ENCODE peak calls at places on chromosomes 2 and 18, in four cellular contexts. C is A549, Z is IMR-90, B is fibroblast of lung. X is an unnamed sample. For H3K4me1, the result is how much of the 10 kb centered on the place peaks cover.

GRCh38 chr2:231919341-231920035 is 6.7 kb downstream of the NPPC start:
- DNase-seq in C (no peak), Z (no peak), B (no peak), X (no peak)

GRCh38 chr2:218343591-218343990 is 13.1 kb upstream of the CATIP start:
- DNase-seq in C (no peak), Z (peak), B (peak), X (no peak)

GRCh38 chr18:48662021-48662661 is 123.3 kb downstream of the CTIF start:
- DNase-seq in C (peak), Z (peak), B (peak), X (no peak)

GRCh38 chr18:79068299-79068945 is 772 bp upstream of the ATP9B start:
- DNase-seq in C (no peak), Z (no peak), B (peak), X (peak)

GRCh38 chr2:38116762-38117161 is 40.8 kb upstream of the CYP1B1 start:
- DNase-seq in C (peak), Z (peak), B (peak), X (no peak)

GRCh38 chr18:6781846-6782245 is 52.3 kb downstream of the ARHGAP28 start:
- DNase-seq in C (no peak), Z (peak), B (peak), X (no peak)

GRCh38 chr2:60677376-60677775 is 78.7 kb upstream of the PAPOLG start:
- DNase-seq in C (no peak), Z (no peak), B (no peak), X (no peak)

GRCh38 chr2:75432761-75433361 is 127.9 kb downstream of the EVA1A start:
- DNase-seq in C (no peak), Z (peak), B (no peak), X (peak)

GRCh38 chr2:104836253-104836652 is 17.7 kb upstream of the POU3F3 start:
- DNase-seq in C (no peak), Z (no peak), B (no peak), X (no peak)

GRCh38 chr2:54891901-54892300 is 158.3 kb downstream of the RTN4 start:
- DNase-seq in C (no peak), Z (peak), B (no peak), X (no peak)

GRCh38 chr18:12009581-12010140 is 28.4 kb downstream of the IMPA2 start:
- DNase-seq in C (no peak), Z (no peak), B (no peak), X (no peak)

GRCh38 chr2:11177871-11178598 is 22.8 kb downstream of the SLC66A3 start:
- DNase-seq in C (no peak), Z (peak), B (peak), X (no peak)

GRCh38 chr18:32714571-32715148 is 58.2 kb downstream of the KLHL14 start:
- DNase-seq in C (peak), Z (peak), B (peak), X (peak)

GRCh38 chr2:201628545-201628944 is 14.8 kb downstream of the TMEM237 start:
- DNase-seq in C (no peak), Z (peak), B (no peak), X (no peak)

GRCh38 chr2:236656166-236656565 is 86.5 kb downstream of the ACKR3 start:
- DNase-seq in C (no peak), Z (no peak), B (no peak), X (no peak)

GRCh38 chr2:8544786-8545631 is 136.8 kb upstream of the ID2 start:
- DNase-seq in C (peak), Z (peak), B (peak), X (peak)

GRCh38 chr2:224099846-224100643 is 61.0 kb upstream of the SERPINE2 start:
- DNase-seq in C (no peak), Z (no peak), B (no peak), X (no peak)

GRCh38 chr2:12948963-12949353 is 232.2 kb downstream of the TRIB2 start:
- DNase-seq in C (no peak), Z (no peak), B (no peak), X (no peak)

GRCh38 chr18:77181950-77182707 is 49.5 kb upstream of the MBP start:
- DNase-seq in C (no peak), Z (no peak), B (no peak), X (no peak)

GRCh38 chr2:119408221-119408619 is 23.4 kb upstream of the TMEM37 start:
- DNase-seq in C (no peak), Z (no peak), B (no peak), X (no peak)

GRCh38 chr2:235070063-235070706 is 118.4 kb downstream of the SH3BP4 start:
- DNase-seq in C (no peak), Z (no peak), B (no peak), X (no peak)

GRCh38 chr2:61328707-61329251 is 142.1 kb downstream of the USP34 start:
- DNase-seq in C (peak), Z (peak), B (no peak), X (no peak)

GRCh38 chr18:31739651-31740050 is 21.0 kb downstream of the SLC25A52 start:
- DNase-seq in C (no peak), Z (no peak), B (no peak), X (no peak)

GRCh38 chr18:25233582-25234362 is 118.2 kb downstream of the ZNF521 start:
- DNase-seq in C (no peak), Z (peak), B (peak), X (no peak)

GRCh38 chr18:27921904-27922541 is 254.9 kb downstream of the CDH2 start:
- DNase-seq in C (peak), Z (peak), B (peak), X (no peak)

GRCh38 chr2:56357655-56358295 is 174.0 kb downstream of the CCDC85A start:
- DNase-seq in C (no peak), Z (peak), B (no peak), X (no peak)

DNA sequence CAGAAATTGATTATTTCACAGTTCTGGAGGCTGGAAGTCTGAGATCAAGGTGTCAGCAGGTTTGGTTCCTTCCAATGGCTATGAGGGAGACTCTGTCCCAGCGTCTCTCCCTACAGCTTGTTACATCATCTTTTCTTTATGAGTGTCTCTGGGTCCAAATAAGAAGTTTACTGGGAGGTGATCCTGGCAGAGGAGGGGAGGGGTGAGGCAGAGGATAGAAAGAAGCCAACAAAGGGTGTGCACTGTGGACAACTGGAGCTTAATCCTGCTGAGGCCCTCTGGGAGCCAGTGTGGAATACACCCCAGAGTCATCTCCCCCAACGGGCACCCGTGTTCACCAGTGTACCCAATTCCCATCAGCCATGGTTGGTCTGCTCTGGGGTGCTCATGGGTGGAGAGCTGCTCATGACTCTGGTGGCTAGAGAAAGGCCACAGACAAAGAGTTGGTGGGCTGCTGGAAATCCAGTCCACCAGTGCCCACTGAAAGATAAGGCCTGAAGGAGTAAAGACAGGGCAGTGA is 57.5 kb upstream of the CTLA4 start:
- DNase-seq in C (no peak), Z (no peak), B (no peak), X (no peak)
- H3K4me2 ChIP-seq in C (no peak), Z (no peak), B (no peak), X (no peak)

GRCh38 chr2:237714690-237715458 is 83.7 kb upstream of the RBM44 start:
- DNase-seq in C (no peak), Z (peak), B (no peak), X (no peak)

GRCh38 chr2:237718277-237718634 is 80.3 kb upstream of the RBM44 start:
- DNase-seq in C (no peak), Z (no peak), B (no peak), X (no peak)

GRCh38 chr2:237715459-237715947 is 83.1 kb upstream of the RBM44 start:
- DNase-seq in C (no peak), Z (no peak), B (no peak), X (no peak)

GRCh38 chr2:237720444-237720843 is 78.1 kb upstream of the RBM44 start:
- DNase-seq in C (no peak), Z (no peak), B (no peak), X (no peak)

GRCh38 chr2:237717366-237718276 is 81.0 kb upstream of the RBM44 start:
- DNase-seq in C (no peak), Z (no peak), B (no peak), X (no peak)
- H3K4me1 ChIP-seq in C (under half), Z (under half), B (under half), X (under half)

GRCh38 chr2:121478996-121479735 is 51.5 kb upstream of the RNU4ATAC start:
- DNase-seq in C (no peak), Z (peak), B (peak), X (no peak)
- H3K4me2 ChIP-seq in C (no peak), Z (no peak), B (peak), X (no peak)

GRCh38 chr2:39512434-39512935 is 75.4 kb upstream of the MAP4K3 start:
- DNase-seq in C (no peak), Z (no peak), B (no peak), X (no peak)
- H3K4me1 ChIP-seq in C (under half), Z (under half), B (half or more), X (under half)

DNA sequence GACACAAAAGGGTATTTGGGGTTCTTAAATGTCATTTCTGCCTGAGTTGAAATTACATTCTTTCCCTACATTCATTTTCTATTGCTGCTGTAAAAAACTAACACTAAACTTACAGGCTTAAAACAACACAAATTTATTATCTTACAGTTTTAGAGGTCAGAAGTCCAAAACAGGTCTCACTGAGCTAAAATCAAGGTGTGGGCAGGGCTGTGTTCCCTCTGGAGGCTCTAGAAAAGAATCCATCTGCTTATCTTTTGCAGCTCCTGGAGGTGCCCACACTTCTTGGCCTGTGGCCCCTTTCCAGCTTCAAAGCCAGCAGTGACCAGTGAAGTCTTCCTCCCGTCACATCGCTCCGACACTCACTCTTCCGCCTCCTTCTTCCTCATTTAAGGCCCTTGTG is 23.2 kb upstream of the SLC1A4 start:
- DNase-seq in C (no peak), Z (no peak), B (no peak), X (no peak)
- H3K4me2 ChIP-seq in C (no peak), Z (no peak), B (no peak), X (no peak)

DNA sequence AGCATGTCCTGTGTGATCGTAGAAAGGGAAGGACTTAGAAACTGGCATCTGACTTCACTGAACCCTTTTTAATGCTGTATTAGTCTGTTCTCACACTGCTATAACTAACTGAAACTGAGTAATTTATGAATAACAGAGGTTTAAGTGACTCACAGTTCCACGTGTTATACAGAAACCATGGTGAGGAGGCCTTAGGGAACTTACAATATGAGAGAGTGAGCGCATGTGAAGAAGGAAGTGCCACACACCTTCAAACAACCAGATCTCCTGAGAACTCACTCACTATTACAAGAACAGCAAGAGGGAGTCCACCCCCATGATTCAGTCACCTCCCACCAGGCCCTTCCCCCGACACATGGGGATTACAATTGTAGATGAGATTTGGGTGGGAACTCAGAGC is 811.3 kb downstream of the CPS1 start:
- DNase-seq in C (no peak), Z (no peak), B (no peak), X (no peak)
- H3K4me1 ChIP-seq in C (under half), Z (under half), B (under half), X (under half)

GRCh38 chr2:64899081-64899865 is 89.9 kb upstream of the SLC1A4 start:
- DNase-seq in C (no peak), Z (no peak), B (no peak), X (no peak)
- H3K4me2 ChIP-seq in C (no peak), Z (no peak), B (no peak), X (no peak)

GRCh38 chr2:121489284-121489683 is 41.4 kb upstream of the RNU4ATAC start:
- DNase-seq in C (peak), Z (peak), B (peak), X (no peak)
- H3K4me1 ChIP-seq in C (under half), Z (under half), B (under half), X (under half)

GRCh38 chr2:101897301-101897700 is 94.5 kb upstream of the IL1R2 start:
- DNase-seq in C (no peak), Z (no peak), B (no peak), X (no peak)

GRCh38 chr2:101899871-101900270 is 91.9 kb upstream of the IL1R2 start:
- DNase-seq in C (no peak), Z (no peak), B (no peak), X (no peak)

GRCh38 chr2:101901241-101901640 is 90.5 kb upstream of the IL1R2 start:
- DNase-seq in C (no peak), Z (no peak), B (no peak), X (no peak)

GRCh38 chr2:101900375-101900774 is 91.4 kb upstream of the IL1R2 start:
- DNase-seq in C (no peak), Z (no peak), B (no peak), X (no peak)

GRCh38 chr2:101899257-101899656 is 92.5 kb upstream of the IL1R2 start:
- DNase-seq in C (no peak), Z (no peak), B (no peak), X (no peak)
- H3K4me2 ChIP-seq in C (no peak), Z (no peak), B (no peak), X (no peak)

GRCh38 chr18:59505311-59505710 is 146.2 kb upstream of the LMAN1 start:
- DNase-seq in C (no peak), Z (peak), B (peak), X (no peak)
- H3K4me1 ChIP-seq in C (under half), Z (under half), B (under half), X (under half)